ENCODE peak calls at places on chromosomes 6 and 20, in five cellular contexts. M is WTC11, K is NCI-H69, E is heart right ventricle, V is NAMALWA. O is an unnamed sample.

GRCh38 chr6:4253604-4254211 is 118.3 kb upstream of the ECI2 start:
- DNase-seq in M (no peak), K (peak; percentile 74), E (peak; percentile 72), V (no peak), O (peak; percentile 85)

GRCh38 chr20:46810442-46811327 is 84.0 kb upstream of the EYA2 start:
- DNase-seq in M (no peak), K (peak; percentile 97), E (no peak), V (no peak), O (no peak)

GRCh38 chr6:73309534-73309783 is 44.6 kb downstream of the DPPA5 start:
- DNase-seq in M (no peak), K (no peak), E (no peak), V (no peak), O (no peak)

GRCh38 chr6:157089851-157090250 is 233.5 kb downstream of the TMEM242 start:
- DNase-seq in M (peak; percentile 34), K (no peak), E (no peak), V (no peak), O (no peak)

GRCh38 chr6:74268821-74269600 is 573.0 kb downstream of the CD109 start:
- DNase-seq in M (no peak), K (no peak), E (no peak), V (no peak), O (no peak)

GRCh38 chr6:75397806-75398465 is 95.7 kb downstream of the FILIP1 start:
- DNase-seq in M (no peak), K (peak; percentile 58), E (no peak), V (no peak), O (peak; percentile 38)

GRCh38 chr6:126181890-126182289 is 158.0 kb upstream of the CENPW start:
- DNase-seq in M (no peak), K (no peak), E (no peak), V (no peak), O (no peak)

GRCh38 chr6:43293698-43294097 is 4.4 kb upstream of the SLC22A7 start:
- DNase-seq in M (no peak), K (no peak), E (no peak), V (no peak), O (no peak)

GRCh38 chr6:140921366-140922226 is 1211.1 kb upstream of the GJE1 start:
- DNase-seq in M (no peak), K (peak; percentile 77), E (peak; percentile 22), V (peak; percentile 64), O (peak; percentile 88)

GRCh38 chr20:62723351-62723750 is 14.7 kb downstream of the NTSR1 start:
- DNase-seq in M (no peak), K (peak; percentile 31), E (no peak), V (no peak), O (no peak)

O was measured in fibroblast of pulmonary artery.